ENCODE peak calls at places on chromosomes 1 and 21, in six cellular contexts. G is activated T-cell treated with anti-CD3 and anti-CD28 coated beads, Interleukin-2, amount 50 U/mL, for 1 hour; V is fibroblast of pulmonary artery; I is stomach; P is NCI-H1436; O is anterior cingulate cortex. D is an unnamed sample.

GRCh38 chr1:77104672-77105071 is 114.6 kb downstream of the PIGK start:
- DNase-seq in G (no peak), V (no peak), I (no peak), P (no peak), O (no peak), D (no peak)

GRCh38 chr1:172470149-172470548 is 26.3 kb upstream of the PIGC start:
- DNase-seq in G (no peak), V (no peak), I (no peak), P (no peak), O (no peak), D (no peak)

GRCh38 chr21:40208206-40208950 is 341.1 kb downstream of the PCP4 start:
- DNase-seq in G (no peak), V (no peak), I (no peak), P (no peak), O (no peak), D (no peak)

GRCh38 chr1:47656719-47657685 is 219.2 kb downstream of the FOXD2 start:
- DNase-seq in G (no peak), V (peak), I (peak), P (no peak), O (peak), D (no peak)

GRCh38 chr1:202323731-202324130 is 18.0 kb downstream of the UBE2T start:
- DNase-seq in G (no peak), V (no peak), I (no peak), P (peak), O (no peak), D (no peak)

GRCh38 chr1:25112400-25112799 is 119.9 kb downstream of the SYF2 start:
- DNase-seq in G (no peak), V (no peak), I (no peak), P (no peak), O (no peak), D (no peak)

GRCh38 chr1:234478152-234478480 is 863 bp downstream of the TARBP1 start:
- DNase-seq in G (peak), V (peak), I (peak), P (peak), O (no peak), D (peak)

GRCh38 chr1:205309741-205310140 is 11.8 kb downstream of the NUAK2 start:
- DNase-seq in G (no peak), V (no peak), I (no peak), P (no peak), O (no peak), D (no peak)

GRCh38 chr1:240086726-240087125 is 5.0 kb upstream of the FMN2 start:
- DNase-seq in G (no peak), V (no peak), I (no peak), P (no peak), O (no peak), D (no peak)

GRCh38 chr1:210477328-210477924 is 148.7 kb downstream of the HHAT start:
- DNase-seq in G (no peak), V (no peak), I (no peak), P (no peak), O (no peak), D (no peak)

GRCh38 chr1:117616356-117616755 is 10.5 kb downstream of the TENT5C start:
- DNase-seq in G (no peak), V (no peak), I (peak), P (no peak), O (no peak), D (no peak)

GRCh38 chr1:228096416-228097332 is 6.5 kb downstream of the C1orf35 start:
- DNase-seq in G (no peak), V (no peak), I (no peak), P (no peak), O (no peak), D (no peak)

GRCh38 chr1:183023601-183024351 is 556 bp downstream of the LAMC1 start:
- DNase-seq in G (peak), V (peak), I (peak), P (peak), O (peak), D (no peak)

GRCh38 chr1:240602189-240602588 is 9.8 kb downstream of the GREM2 start:
- DNase-seq in G (no peak), V (peak), I (no peak), P (no peak), O (no peak), D (no peak)

GRCh38 chr1:16012590-16013219 is 5.1 kb downstream of the HSPB7 start:
- DNase-seq in G (no peak), V (peak), I (peak), P (no peak), O (peak), D (no peak)

GRCh38 chr1:188499690-188500089 is 1670.9 kb downstream of the PLA2G4A start:
- DNase-seq in G (no peak), V (peak), I (no peak), P (no peak), O (no peak), D (no peak)

GRCh38 chr1:238558156-238558555 is 667.4 kb upstream of the ZP4 start:
- DNase-seq in G (no peak), V (peak), I (no peak), P (no peak), O (no peak), D (no peak)

GRCh38 chr1:155063550-155064108 is at the start of gene EFNA4:
- DNase-seq in G (peak), V (peak), I (peak), P (peak), O (peak), D (peak)

GRCh38 chr1:15734901-15735300 is 1.2 kb upstream of the SLC25A34 start:
- DNase-seq in G (no peak), V (no peak), I (no peak), P (no peak), O (no peak), D (no peak)